ENCODE peak calls at places on chromosomes 13 and 19, in seven cellular contexts. One of them, this sample, is unnamed.

GRCh38 chr19:45547965-45548609 is 36.5 kb downstream of the OPA3 start:
- DNase-seq in GM12865: no peak
- DNase-seq in tibial artery: no peak
- DNase-seq in mesothelial cell of epicardium: no peak
- DNase-seq in choroid plexus epithelial cell: no peak
- DNase-seq in ovary: no peak
- DNase-seq in GM20000: no peak
- DNase-seq in this sample: peak; percentile 35

GRCh38 chr19:8363803-8364771 is at the start of gene ANGPTL4:
- DNase-seq in tibial artery: peak; percentile 74
- DNase-seq in mesothelial cell of epicardium: peak; percentile 31
- DNase-seq in GM12865: no peak
- DNase-seq in choroid plexus epithelial cell: peak; percentile 81
- DNase-seq in ovary: no peak
- DNase-seq in GM20000: peak; percentile 76
- DNase-seq in this sample: peak; percentile 74

GRCh38 chr19:4120933-4121612 is 2.8 kb downstream of the MAP2K2 start:
- DNase-seq in GM12865: no peak
- DNase-seq in ovary: no peak
- DNase-seq in tibial artery: no peak
- DNase-seq in choroid plexus epithelial cell: no peak
- DNase-seq in GM20000: no peak
- DNase-seq in mesothelial cell of epicardium: no peak
- DNase-seq in this sample: no peak

GRCh38 chr19:29665215-29665825 is at the start of gene PLEKHF1:
- DNase-seq in ovary: peak; percentile 89
- DNase-seq in choroid plexus epithelial cell: peak; percentile 70
- DNase-seq in tibial artery: peak; percentile 87
- DNase-seq in GM12865: peak; percentile 94
- DNase-seq in GM20000: peak; percentile 98
- DNase-seq in mesothelial cell of epicardium: peak; percentile 72
- DNase-seq in this sample: peak; percentile 76

GRCh38 chr19:57099199-57099661 is 20.6 kb upstream of the USP29 start:
- DNase-seq in choroid plexus epithelial cell: peak; percentile 50
- DNase-seq in GM12865: peak; percentile 26
- DNase-seq in tibial artery: peak; percentile 25
- DNase-seq in mesothelial cell of epicardium: no peak
- DNase-seq in GM20000: peak; percentile 60
- DNase-seq in ovary: peak; percentile 89
- DNase-seq in this sample: no peak

GRCh38 chr19:50500060-50500752 is 10.8 kb downstream of the JOSD2 start:
- DNase-seq in tibial artery: no peak
- DNase-seq in GM12865: peak; percentile 38
- DNase-seq in GM20000: peak; percentile 71
- DNase-seq in choroid plexus epithelial cell: no peak
- DNase-seq in ovary: no peak
- DNase-seq in mesothelial cell of epicardium: no peak
- DNase-seq in this sample: no peak

GRCh38 chr19:6865849-6866248 is 21.5 kb upstream of the ADGRE1 start:
- DNase-seq in GM20000: no peak
- DNase-seq in tibial artery: no peak
- DNase-seq in GM12865: peak; percentile 73
- DNase-seq in mesothelial cell of epicardium: no peak
- DNase-seq in ovary: no peak
- DNase-seq in choroid plexus epithelial cell: no peak
- DNase-seq in this sample: no peak

GRCh38 chr13:110422913-110423688 is 116.0 kb downstream of the COL4A2 start:
- DNase-seq in GM12865: no peak
- DNase-seq in tibial artery: no peak
- DNase-seq in ovary: no peak
- DNase-seq in mesothelial cell of epicardium: no peak
- DNase-seq in GM20000: no peak
- DNase-seq in choroid plexus epithelial cell: peak; percentile 74
- DNase-seq in this sample: no peak

GRCh38 chr13:51924756-51925544 is 63.2 kb downstream of the CCDC70 start:
- DNase-seq in ovary: no peak
- DNase-seq in mesothelial cell of epicardium: no peak
- DNase-seq in GM12865: no peak
- DNase-seq in choroid plexus epithelial cell: no peak
- DNase-seq in GM20000: no peak
- DNase-seq in tibial artery: no peak
- DNase-seq in this sample: no peak

GRCh38 chr19:45450042-45450380 is 17.8 kb upstream of the FOSB start:
- DNase-seq in choroid plexus epithelial cell: no peak
- DNase-seq in GM20000: no peak
- DNase-seq in mesothelial cell of epicardium: no peak
- DNase-seq in tibial artery: no peak
- DNase-seq in ovary: no peak
- DNase-seq in GM12865: peak; percentile 70
- DNase-seq in this sample: no peak

GRCh38 chr19:48858984-48859710 is 9.3 kb downstream of the PLEKHA4 start:
- DNase-seq in GM20000: peak; percentile 78
- DNase-seq in GM12865: peak; percentile 71
- DNase-seq in ovary: peak; percentile 41
- DNase-seq in tibial artery: no peak
- DNase-seq in choroid plexus epithelial cell: no peak
- DNase-seq in mesothelial cell of epicardium: no peak
- DNase-seq in this sample: no peak

GRCh38 chr13:44876782-44877324 is 112.4 kb downstream of the NUFIP1 start:
- DNase-seq in choroid plexus epithelial cell: no peak
- DNase-seq in ovary: no peak
- DNase-seq in mesothelial cell of epicardium: no peak
- DNase-seq in tibial artery: no peak
- DNase-seq in GM20000: no peak
- DNase-seq in GM12865: peak; percentile 3
- DNase-seq in this sample: no peak

GRCh38 chr13:85529216-85529590 is 270.0 kb downstream of the SLITRK6 start:
- DNase-seq in tibial artery: no peak
- DNase-seq in choroid plexus epithelial cell: no peak
- DNase-seq in mesothelial cell of epicardium: no peak
- DNase-seq in ovary: no peak
- DNase-seq in GM12865: no peak
- DNase-seq in GM20000: no peak
- DNase-seq in this sample: peak; percentile 16

GRCh38 chr19:29530549-29531457 is 5.0 kb downstream of the VSTM2B start:
- DNase-seq in tibial artery: no peak
- DNase-seq in GM20000: peak; percentile 39
- DNase-seq in GM12865: no peak
- DNase-seq in choroid plexus epithelial cell: no peak
- DNase-seq in ovary: no peak
- DNase-seq in mesothelial cell of epicardium: no peak
- DNase-seq in this sample: no peak

GRCh38 chr19:35977446-35978222 is 17.4 kb upstream of the SDHAF1 start:
- DNase-seq in tibial artery: no peak
- DNase-seq in GM12865: peak; percentile 59
- DNase-seq in ovary: no peak
- DNase-seq in mesothelial cell of epicardium: no peak
- DNase-seq in GM20000: no peak
- DNase-seq in choroid plexus epithelial cell: no peak
- DNase-seq in this sample: no peak
- TF ChIP-seq CTCF in tibial artery: no peak
- TF ChIP-seq CTCF in GM12865: peak; percentile 28
- TF ChIP-seq CTCF in ovary: no peak
- TF ChIP-seq CTCF in mesothelial cell of epicardium: no peak
- TF ChIP-seq CTCF in GM20000: no peak
- TF ChIP-seq CTCF in choroid plexus epithelial cell: peak; percentile 32
- TF ChIP-seq CTCF in this sample: peak; percentile 4

DNA sequence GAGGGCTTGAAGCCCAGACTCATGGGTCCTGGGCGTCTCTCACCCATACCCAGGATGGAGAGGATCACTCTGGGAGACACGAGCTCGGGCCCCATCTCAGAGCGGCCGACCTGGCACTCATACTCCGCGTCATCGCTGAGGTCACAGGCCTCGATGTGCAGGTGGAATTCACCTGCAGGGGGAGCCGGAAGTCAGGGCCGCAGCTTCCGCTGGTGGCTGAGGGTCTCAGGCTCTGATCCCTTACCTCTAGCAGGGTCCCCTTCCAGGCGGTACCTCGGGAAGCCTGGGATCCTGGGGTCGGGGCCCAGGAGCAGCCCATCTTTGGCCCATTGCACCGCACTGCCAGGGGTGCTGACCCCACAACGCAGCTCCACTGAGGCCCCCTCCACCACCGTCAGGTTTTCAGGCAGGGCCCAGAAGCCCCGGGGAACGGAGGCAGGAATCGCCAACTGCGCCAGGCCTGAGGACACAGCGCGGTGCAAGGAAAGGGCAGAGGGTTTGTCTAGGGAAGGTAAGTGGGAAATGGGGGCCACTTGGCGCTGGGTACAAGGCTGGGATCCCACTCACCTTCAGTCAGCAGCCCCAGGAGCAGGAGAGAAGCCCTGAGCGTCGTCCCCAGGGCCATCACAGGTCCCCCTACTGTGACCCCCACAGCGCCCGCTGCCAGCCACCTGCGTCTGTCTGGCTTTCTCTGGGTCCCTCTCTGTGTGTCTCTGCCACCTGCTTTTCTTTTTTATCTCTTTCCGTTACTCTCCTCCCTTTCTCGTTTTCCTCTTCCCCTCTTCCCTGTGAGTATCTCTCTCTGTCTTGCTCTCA is 883 bp downstream of the NPHS1 start:
- DNase-seq in mesothelial cell of epicardium: no peak
- DNase-seq in GM20000: no peak
- DNase-seq in GM12865: no peak
- DNase-seq in choroid plexus epithelial cell: no peak
- DNase-seq in ovary: no peak
- DNase-seq in tibial artery: no peak
- DNase-seq in this sample: no peak
- TF ChIP-seq CTCF in mesothelial cell of epicardium: no peak
- TF ChIP-seq CTCF in GM20000: no peak
- TF ChIP-seq CTCF in GM12865: no peak
- TF ChIP-seq CTCF in choroid plexus epithelial cell: no peak
- TF ChIP-seq CTCF in ovary: no peak
- TF ChIP-seq CTCF in tibial artery: no peak
- TF ChIP-seq CTCF in this sample: no peak

DNA sequence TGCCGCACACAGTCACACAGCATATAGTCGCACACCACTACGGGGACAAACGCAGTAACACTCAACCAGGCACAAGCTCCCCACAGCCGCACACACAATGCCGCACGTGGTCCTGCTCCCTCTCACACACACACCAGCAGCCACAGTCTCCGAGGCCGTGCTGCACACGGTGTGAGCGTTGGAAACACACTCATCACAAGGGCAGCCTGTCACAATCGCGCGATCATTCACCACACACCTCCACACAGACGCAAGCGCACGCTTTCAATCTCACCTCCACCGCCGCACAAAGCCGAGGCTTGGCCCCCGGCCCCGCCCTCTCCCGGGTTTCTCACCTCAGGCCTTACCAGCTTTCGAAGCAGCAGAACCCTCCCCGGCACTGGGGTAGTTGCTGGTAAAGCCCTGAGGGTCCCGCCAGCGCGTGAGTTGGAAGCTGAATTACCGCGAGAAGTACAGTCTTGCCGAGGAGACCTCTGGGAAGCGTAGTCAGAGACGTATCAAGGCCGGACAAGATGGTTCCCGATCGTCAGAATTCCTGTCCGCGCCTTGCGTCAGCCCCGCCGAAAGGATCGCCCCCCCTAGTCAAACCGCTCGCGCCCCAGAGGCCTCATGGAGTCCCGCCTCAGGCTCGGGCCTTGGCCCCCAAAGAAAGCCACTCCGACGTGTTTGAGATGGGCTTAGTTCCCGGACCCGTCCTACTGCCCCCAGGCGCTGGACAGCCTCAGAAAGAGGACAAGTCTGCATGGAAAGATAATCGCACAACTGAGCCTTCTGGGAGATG is at the start of gene ZNF566:
- DNase-seq in ovary: peak; percentile 89
- DNase-seq in tibial artery: peak; percentile 90
- DNase-seq in choroid plexus epithelial cell: peak; percentile 98
- DNase-seq in mesothelial cell of epicardium: peak; percentile 84
- DNase-seq in GM12865: peak; percentile 99
- DNase-seq in GM20000: peak; percentile 95
- DNase-seq in this sample: peak; percentile 97
- TF ChIP-seq CTCF in ovary: no peak
- TF ChIP-seq CTCF in tibial artery: no peak
- TF ChIP-seq CTCF in choroid plexus epithelial cell: peak; percentile 44
- TF ChIP-seq CTCF in mesothelial cell of epicardium: no peak
- TF ChIP-seq CTCF in GM12865: no peak
- TF ChIP-seq CTCF in GM20000: no peak
- TF ChIP-seq CTCF in this sample: peak; percentile 12

GRCh38 chr13:49996951-49997895 is at the start of gene TRIM13:
- DNase-seq in tibial artery: peak; percentile 92
- DNase-seq in GM20000: peak; percentile 78
- DNase-seq in ovary: peak; percentile 93
- DNase-seq in GM12865: peak; percentile 94
- DNase-seq in mesothelial cell of epicardium: peak; percentile 63
- DNase-seq in choroid plexus epithelial cell: peak; percentile 95
- DNase-seq in this sample: peak; percentile 95
- TF ChIP-seq CTCF in tibial artery: peak; percentile 58
- TF ChIP-seq CTCF in GM20000: peak; percentile 87
- TF ChIP-seq CTCF in ovary: peak; percentile 71
- TF ChIP-seq CTCF in GM12865: peak; percentile 73
- TF ChIP-seq CTCF in mesothelial cell of epicardium: peak; percentile 67
- TF ChIP-seq CTCF in choroid plexus epithelial cell: peak; percentile 84
- TF ChIP-seq CTCF in this sample: peak; percentile 87

This sample was measured in astrocyte of the spinal cord.